ENCODE peak calls at places on chromosomes 5 and 9, in seven cellular contexts. Q, N, E, M, C, Z and I are unnamed samples.

GRCh38 chr5:102561894-102562760 is 63.3 kb upstream of the SLCO6A1 start:
- DNase-seq in C (no peak), N (no peak), E (peak; percentile 56), Q (no peak), M (peak; percentile 3), Z (peak; percentile 54), I (peak; percentile 78)

GRCh38 chr9:13957089-13957488 is 356.9 kb downstream of the NFIB start:
- DNase-seq in C (no peak), Q (no peak), Z (no peak), M (no peak), N (no peak), E (no peak), I (no peak)

GRCh38 chr9:137959641-137960411 is 82.2 kb downstream of the CACNA1B start:
- DNase-seq in N (no peak), Z (no peak), E (peak; percentile 79), M (no peak), Q (no peak), C (peak; percentile 22), I (no peak)

GRCh38 chr5:179192185-179192890 is 132.2 kb downstream of the ZNF354C start:
- DNase-seq in M (no peak), Q (peak; percentile 72), N (no peak), Z (no peak), C (no peak), E (no peak), I (no peak)

GRCh38 chr5:176620333-176620981 is 9.9 kb downstream of the SNCB start:
- DNase-seq in C (no peak), Q (no peak), M (no peak), N (no peak), E (peak; percentile 37), Z (peak; percentile 41), I (no peak)

GRCh38 chr9:91978739-91979414 is 28.8 kb upstream of the ROR2 start:
- DNase-seq in N (no peak), Q (no peak), E (peak; percentile 68), C (no peak), M (no peak), Z (peak; percentile 76), I (peak; percentile 80)

GRCh38 chr5:32711693-32712462 is 757 bp downstream of the NPR3 start:
- DNase-seq in N (no peak), M (peak; percentile 20), E (peak; percentile 42), C (no peak), Q (no peak), Z (peak; percentile 60), I (peak; percentile 33)

GRCh38 chr9:96674914-96675538 is 19.9 kb upstream of the PRXL2C start:
- DNase-seq in Z (peak; percentile 63), M (no peak), Q (no peak), C (no peak), E (no peak), N (no peak), I (no peak)

GRCh38 chr5:175654346-175654745 is 3.5 kb upstream of the HRH2 start:
- DNase-seq in Q (no peak), M (no peak), N (peak; percentile 53), C (no peak), E (no peak), Z (no peak), I (no peak)

GRCh38 chr5:59275537-59276276 is 617.8 kb downstream of the PDE4D start:
- DNase-seq in Z (peak; percentile 47), Q (peak; percentile 47), M (peak; percentile 59), N (peak; percentile 54), C (no peak), E (peak; percentile 72), I (peak; percentile 97)

GRCh38 chr9:89175739-89176360 is 2.8 kb downstream of the SHC3 start:
- DNase-seq in Z (peak; percentile 19), N (no peak), Q (peak; percentile 6), M (no peak), C (no peak), E (no peak), I (no peak)

GRCh38 chr5:5341531-5342292 is 80.8 kb upstream of the ICE1 start:
- DNase-seq in N (no peak), E (no peak), C (no peak), Q (no peak), M (no peak), Z (peak; percentile 69), I (no peak)

GRCh38 chr5:1312993-1313833 is 18.3 kb upstream of the TERT start:
- DNase-seq in N (peak; percentile 22), E (no peak), Z (peak; percentile 18), M (no peak), Q (no peak), C (no peak), I (no peak)

GRCh38 chr5:37015795-37016666 is 139.5 kb downstream of the NIPBL start:
- DNase-seq in E (no peak), Q (no peak), N (no peak), Z (peak; percentile 69), M (no peak), C (no peak), I (no peak)

GRCh38 chr9:108756746-108757490 is 98.9 kb downstream of the ACTL7B start:
- DNase-seq in Q (no peak), N (peak; percentile 36), Z (peak; percentile 30), M (no peak), C (no peak), E (peak; percentile 42), I (peak; percentile 41)